ENCODE peak calls at places on chromosomes 2 and 18, in ten cellular contexts. M is mucosa of gallbladder; W is sciatic nerve; Y is HFFc6; R is stimulated activated CD8-positive, alpha-beta memory T cell treated with anti-CD3 and anti-CD28 coated beads, Interleukin-4, amount 100 ng/mL, for 4 hours; O is HCT116; I is NCI-H1417; F is psoas muscle; E is brain microvascular endothelial cell; S is iris pigment epithelial cell. Z is an unnamed sample.

GRCh38 chr2:172252154-172252553 is 149.5 kb upstream of the DLX2 start:
- DNase-seq in M (no peak), W (no peak), Y (no peak), R (no peak), O (no peak), I (no peak), F (peak; percentile 70), E (no peak), S (no peak), Z (no peak)

GRCh38 chr2:189412330-189412953 is 28.8 kb upstream of the WDR75 start:
- DNase-seq in M (peak; percentile 26), W (no peak), Y (peak; percentile 58), R (no peak), O (peak; percentile 24), I (peak; percentile 8), F (no peak), E (no peak), S (peak; percentile 72), Z (no peak)

GRCh38 chr2:233791883-233792329 is 13.8 kb downstream of the MROH2A start:
- DNase-seq in M (no peak), W (no peak), Y (no peak), R (no peak), O (no peak), I (no peak), F (no peak), E (no peak), S (no peak), Z (no peak)

GRCh38 chr2:130759906-130760753 is 4.8 kb downstream of the AMER3 start:
- DNase-seq in M (no peak), W (peak; percentile 15), Y (no peak), R (no peak), O (no peak), I (peak; percentile 19), F (no peak), E (no peak), S (peak; percentile 9), Z (peak; percentile 72)

GRCh38 chr2:158760887-158761286 is 34.2 kb upstream of the DAPL1 start:
- DNase-seq in M (no peak), W (no peak), Y (no peak), R (no peak), O (no peak), I (no peak), F (no peak), E (no peak), S (no peak), Z (no peak)

GRCh38 chr2:225637199-225637598 is 237.7 kb downstream of the NYAP2 start:
- DNase-seq in M (no peak), W (no peak), Y (no peak), R (no peak), O (no peak), I (no peak), F (no peak), E (no peak), S (peak; percentile 2), Z (no peak)

GRCh38 chr2:160033732-160034392 is 28.6 kb downstream of the PLA2R1 start:
- DNase-seq in M (no peak), W (no peak), Y (no peak), R (no peak), O (no peak), I (no peak), F (no peak), E (peak; percentile 42), S (peak; percentile 79), Z (no peak)

GRCh38 chr2:144198116-144198515 is 321.8 kb downstream of the ZEB2 start:
- DNase-seq in M (peak; percentile 24), W (no peak), Y (peak; percentile 5), R (no peak), O (peak; percentile 4), I (no peak), F (no peak), E (peak; percentile 46), S (peak; percentile 74), Z (no peak)

GRCh38 chr18:12307251-12307736 is 747 bp upstream of the TUBB6 start:
- DNase-seq in M (peak; percentile 61), W (peak; percentile 82), Y (peak; percentile 69), R (no peak), O (no peak), I (no peak), F (peak; percentile 72), E (peak; percentile 60), S (peak; percentile 85), Z (no peak)

GRCh38 chr18:66792466-66792865 is 188.6 kb upstream of the CDH19 start:
- DNase-seq in M (no peak), W (no peak), Y (no peak), R (no peak), O (no peak), I (no peak), F (no peak), E (no peak), S (peak; percentile 33), Z (no peak)

GRCh38 chr2:180133736-180134135 is 126.6 kb upstream of the CWC22 start:
- DNase-seq in M (no peak), W (no peak), Y (no peak), R (no peak), O (no peak), I (no peak), F (no peak), E (no peak), S (no peak), Z (no peak)

GRCh38 chr18:59593291-59593717 is 103.9 kb downstream of the CCBE1 start:
- DNase-seq in M (no peak), W (no peak), Y (peak; percentile 74), R (no peak), O (no peak), I (no peak), F (no peak), E (no peak), S (peak; percentile 26), Z (no peak)

Z was measured in coronary artery.